ENCODE peak calls at places on chromosome 18, in five cellular contexts. R, P, I, B and F are unnamed samples.

GRCh38 chr18:25935356-25935755 is 155.1 kb downstream of the SS18 start:
- DNase-seq in R (no peak), P (no peak), I (no peak), B (no peak), F (no peak)

GRCh38 chr18:78786776-78787175 is 192.8 kb upstream of the SALL3 start:
- DNase-seq in R (no peak), P (no peak), I (no peak), B (no peak), F (no peak)

GRCh38 chr18:30132959-30133358 is 909.6 kb downstream of the DSC3 start:
- DNase-seq in R (no peak), P (no peak), I (no peak), B (no peak), F (no peak)

GRCh38 chr18:50203801-50204604 is 9.1 kb upstream of the MYO5B start:
- DNase-seq in R (no peak), P (no peak), I (peak), B (peak), F (peak)

GRCh38 chr18:3585656-3586509 is 135.9 kb downstream of the TGIF1 start:
- DNase-seq in R (no peak), P (peak), I (peak), B (peak), F (peak)

GRCh38 chr18:48819276-48819675 is 131.5 kb downstream of the SMAD7 start:
- DNase-seq in R (no peak), P (peak), I (no peak), B (no peak), F (no peak)

GRCh38 chr18:24176727-24177416 is 38.0 kb downstream of the CABYR start:
- DNase-seq in R (peak), P (peak), I (peak), B (peak), F (peak)

GRCh38 chr18:2627821-2628276 is 27.7 kb upstream of the SMCHD1 start:
- DNase-seq in R (no peak), P (no peak), I (no peak), B (no peak), F (no peak)

GRCh38 chr18:78713064-78713463 is 266.6 kb upstream of the SALL3 start:
- DNase-seq in R (no peak), P (no peak), I (peak), B (no peak), F (peak)

GRCh38 chr18:74526478-74526877 is 7.8 kb upstream of the CNDP1 start:
- DNase-seq in R (no peak), P (no peak), I (no peak), B (no peak), F (no peak)

GRCh38 chr18:49733321-49733720 is 80.0 kb downstream of the ACAA2 start:
- DNase-seq in R (no peak), P (no peak), I (no peak), B (no peak), F (no peak)

GRCh38 chr18:13587001-13587400 is 139.4 kb downstream of the FAM210A start:
- DNase-seq in R (no peak), P (no peak), I (no peak), B (no peak), F (peak)

GRCh38 chr18:33951031-33951430 is 273.7 kb downstream of the NOL4 start:
- DNase-seq in R (no peak), P (no peak), I (no peak), B (no peak), F (no peak)

GRCh38 chr18:59954241-59954640 is 54.4 kb downstream of the PMAIP1 start:
- DNase-seq in R (no peak), P (no peak), I (no peak), B (no peak), F (no peak)

GRCh38 chr18:21689736-21690135 is 14.8 kb downstream of the ABHD3 start:
- DNase-seq in R (no peak), P (no peak), I (no peak), B (no peak), F (no peak)

GRCh38 chr18:45399643-45400042 is 215.6 kb upstream of the SLC14A2 start:
- DNase-seq in R (no peak), P (no peak), I (no peak), B (no peak), F (no peak)